ENCODE peak calls at places on chromosome 18, in six cellular contexts. One of them, this sample, is unnamed. For H3K4me1 and H3K27me3, the result is how much of the 10 kb centered on the place peaks cover.

GRCh38 chr18:48007955-48008701 is 77.7 kb upstream of the SMAD2 start:
- DNase-seq in CD4-positive, alpha-beta memory T cell: peak
- DNase-seq in IMR-90: no peak
- DNase-seq in right cardiac atrium: peak
- DNase-seq in psoas muscle: peak
- DNase-seq in SJSA1: peak
- DNase-seq in this sample: peak

GRCh38 chr18:62964432-62964831 is 249.1 kb downstream of the PHLPP1 start:
- DNase-seq in right cardiac atrium: no peak
- DNase-seq in CD4-positive, alpha-beta memory T cell: no peak
- DNase-seq in psoas muscle: no peak
- DNase-seq in SJSA1: no peak
- DNase-seq in IMR-90: no peak
- DNase-seq in this sample: no peak

GRCh38 chr18:76847926-76848325 is 25.6 kb downstream of the ZNF236 start:
- DNase-seq in IMR-90: no peak
- DNase-seq in psoas muscle: no peak
- DNase-seq in SJSA1: no peak
- DNase-seq in right cardiac atrium: no peak
- DNase-seq in CD4-positive, alpha-beta memory T cell: no peak
- DNase-seq in this sample: no peak

GRCh38 chr18:9771261-9771976 is 63.3 kb downstream of the RAB31 start:
- DNase-seq in psoas muscle: peak
- DNase-seq in IMR-90: peak
- DNase-seq in CD4-positive, alpha-beta memory T cell: peak
- DNase-seq in right cardiac atrium: peak
- DNase-seq in SJSA1: no peak
- DNase-seq in this sample: peak

GRCh38 chr18:32911660-32912284 is 138.9 kb upstream of the KLHL14 start:
- DNase-seq in right cardiac atrium: no peak
- DNase-seq in SJSA1: peak
- DNase-seq in CD4-positive, alpha-beta memory T cell: no peak
- DNase-seq in IMR-90: peak
- DNase-seq in psoas muscle: no peak
- DNase-seq in this sample: no peak

GRCh38 chr18:46428368-46428767 is 228.7 kb downstream of the LOXHD1 start:
- DNase-seq in CD4-positive, alpha-beta memory T cell: no peak
- DNase-seq in SJSA1: no peak
- DNase-seq in IMR-90: no peak
- DNase-seq in right cardiac atrium: no peak
- DNase-seq in psoas muscle: no peak
- DNase-seq in this sample: no peak

GRCh38 chr18:57781128-57781463 is 22.0 kb downstream of the ATP8B1 start:
- DNase-seq in right cardiac atrium: no peak
- DNase-seq in IMR-90: no peak
- DNase-seq in psoas muscle: no peak
- DNase-seq in CD4-positive, alpha-beta memory T cell: no peak
- DNase-seq in SJSA1: no peak
- DNase-seq in this sample: no peak

GRCh38 chr18:11799066-11799465 is 52.1 kb upstream of the CHMP1B start:
- DNase-seq in IMR-90: no peak
- DNase-seq in right cardiac atrium: no peak
- DNase-seq in CD4-positive, alpha-beta memory T cell: no peak
- DNase-seq in SJSA1: no peak
- DNase-seq in psoas muscle: no peak
- DNase-seq in this sample: no peak

GRCh38 chr18:36348971-36349417 is 51.5 kb downstream of the FHOD3 start:
- DNase-seq in CD4-positive, alpha-beta memory T cell: no peak
- DNase-seq in IMR-90: no peak
- DNase-seq in SJSA1: no peak
- DNase-seq in psoas muscle: peak
- DNase-seq in right cardiac atrium: no peak
- DNase-seq in this sample: no peak

GRCh38 chr18:32674491-32674890 is 98.3 kb downstream of the KLHL14 start:
- DNase-seq in SJSA1: no peak
- DNase-seq in IMR-90: no peak
- DNase-seq in right cardiac atrium: no peak
- DNase-seq in psoas muscle: no peak
- DNase-seq in CD4-positive, alpha-beta memory T cell: no peak
- DNase-seq in this sample: no peak

GRCh38 chr18:57154389-57154788 is 7.5 kb downstream of the BOD1L2 start:
- DNase-seq in right cardiac atrium: no peak
- DNase-seq in SJSA1: no peak
- DNase-seq in CD4-positive, alpha-beta memory T cell: no peak
- DNase-seq in IMR-90: no peak
- DNase-seq in psoas muscle: no peak
- DNase-seq in this sample: no peak

GRCh38 chr18:47204908-47205522 is 28.9 kb upstream of the IER3IP1 start:
- DNase-seq in psoas muscle: no peak
- DNase-seq in CD4-positive, alpha-beta memory T cell: peak
- DNase-seq in right cardiac atrium: peak
- DNase-seq in IMR-90: peak
- DNase-seq in SJSA1: peak
- DNase-seq in this sample: peak

GRCh38 chr18:47323158-47323557 is 71.7 kb upstream of the SKOR2 start:
- DNase-seq in SJSA1: peak
- DNase-seq in IMR-90: no peak
- DNase-seq in right cardiac atrium: no peak
- DNase-seq in CD4-positive, alpha-beta memory T cell: no peak
- DNase-seq in psoas muscle: no peak
- DNase-seq in this sample: no peak

GRCh38 chr18:64111950-64112349 is 36.9 kb downstream of the LINC00305 start:
- DNase-seq in CD4-positive, alpha-beta memory T cell: no peak
- DNase-seq in IMR-90: no peak
- DNase-seq in right cardiac atrium: no peak
- DNase-seq in psoas muscle: no peak
- DNase-seq in SJSA1: no peak
- DNase-seq in this sample: no peak

GRCh38 chr18:46468431-46469180 is 188.4 kb downstream of the LOXHD1 start:
- DNase-seq in psoas muscle: no peak
- DNase-seq in CD4-positive, alpha-beta memory T cell: no peak
- DNase-seq in IMR-90: no peak
- DNase-seq in SJSA1: no peak
- DNase-seq in right cardiac atrium: no peak
- DNase-seq in this sample: no peak

GRCh38 chr18:48798334-48799197 is 152.2 kb downstream of the SMAD7 start:
- DNase-seq in SJSA1: no peak
- DNase-seq in IMR-90: no peak
- DNase-seq in right cardiac atrium: peak
- DNase-seq in psoas muscle: peak
- DNase-seq in CD4-positive, alpha-beta memory T cell: no peak
- DNase-seq in this sample: no peak

GRCh38 chr18:23938901-23939341 is 75.6 kb upstream of the TTC39C start:
- DNase-seq in right cardiac atrium: no peak
- DNase-seq in IMR-90: no peak
- DNase-seq in psoas muscle: no peak
- DNase-seq in SJSA1: no peak
- DNase-seq in CD4-positive, alpha-beta memory T cell: no peak
- DNase-seq in this sample: no peak

GRCh38 chr18:80103231-80103630 is 5.8 kb upstream of the ADNP2 start:
- DNase-seq in SJSA1: peak
- DNase-seq in psoas muscle: no peak
- DNase-seq in IMR-90: peak
- DNase-seq in CD4-positive, alpha-beta memory T cell: no peak
- DNase-seq in right cardiac atrium: no peak
- DNase-seq in this sample: no peak

GRCh38 chr18:51753365-51754057 is 556.0 kb upstream of the MEX3C start:
- DNase-seq in psoas muscle: no peak
- DNase-seq in SJSA1: no peak
- DNase-seq in right cardiac atrium: no peak
- DNase-seq in CD4-positive, alpha-beta memory T cell: no peak
- DNase-seq in IMR-90: no peak
- DNase-seq in this sample: no peak

GRCh38 chr18:43482136-43482535 is 204.8 kb upstream of the SYT4 start:
- DNase-seq in SJSA1: no peak
- DNase-seq in right cardiac atrium: no peak
- DNase-seq in CD4-positive, alpha-beta memory T cell: no peak
- DNase-seq in IMR-90: no peak
- DNase-seq in psoas muscle: no peak
- DNase-seq in this sample: no peak

GRCh38 chr18:48408111-48408726 is 964 bp downstream of the ZBTB7C start:
- DNase-seq in IMR-90: no peak
- DNase-seq in CD4-positive, alpha-beta memory T cell: no peak
- DNase-seq in psoas muscle: peak
- DNase-seq in right cardiac atrium: peak
- DNase-seq in SJSA1: no peak
- DNase-seq in this sample: no peak

GRCh38 chr18:62187543-62188378 is 706 bp downstream of the RELCH start:
- DNase-seq in SJSA1: peak
- DNase-seq in psoas muscle: peak
- DNase-seq in IMR-90: peak
- DNase-seq in CD4-positive, alpha-beta memory T cell: peak
- DNase-seq in right cardiac atrium: peak
- DNase-seq in this sample: peak

GRCh38 chr18:61531182-61531581 is 198.0 kb downstream of the CDH20 start:
- DNase-seq in SJSA1: no peak
- DNase-seq in psoas muscle: no peak
- DNase-seq in IMR-90: no peak
- DNase-seq in right cardiac atrium: peak
- DNase-seq in CD4-positive, alpha-beta memory T cell: no peak
- DNase-seq in this sample: no peak

GRCh38 chr18:7593194-7593819 is 26.2 kb downstream of the PTPRM start:
- DNase-seq in SJSA1: no peak
- DNase-seq in IMR-90: no peak
- DNase-seq in CD4-positive, alpha-beta memory T cell: no peak
- DNase-seq in psoas muscle: no peak
- DNase-seq in right cardiac atrium: no peak
- DNase-seq in this sample: no peak

GRCh38 chr18:7600036-7600435 is 32.9 kb downstream of the PTPRM start:
- DNase-seq in psoas muscle: no peak
- DNase-seq in IMR-90: no peak
- DNase-seq in CD4-positive, alpha-beta memory T cell: no peak
- DNase-seq in SJSA1: no peak
- DNase-seq in right cardiac atrium: no peak
- DNase-seq in this sample: no peak

GRCh38 chr18:7592305-7593071 is 25.4 kb downstream of the PTPRM start:
- DNase-seq in IMR-90: no peak
- DNase-seq in psoas muscle: no peak
- DNase-seq in right cardiac atrium: no peak
- DNase-seq in SJSA1: no peak
- DNase-seq in CD4-positive, alpha-beta memory T cell: no peak
- DNase-seq in this sample: no peak

GRCh38 chr18:7598167-7599062 is 31.3 kb downstream of the PTPRM start:
- DNase-seq in IMR-90: peak
- DNase-seq in psoas muscle: no peak
- DNase-seq in CD4-positive, alpha-beta memory T cell: no peak
- DNase-seq in SJSA1: peak
- DNase-seq in right cardiac atrium: no peak
- DNase-seq in this sample: no peak

DNA sequence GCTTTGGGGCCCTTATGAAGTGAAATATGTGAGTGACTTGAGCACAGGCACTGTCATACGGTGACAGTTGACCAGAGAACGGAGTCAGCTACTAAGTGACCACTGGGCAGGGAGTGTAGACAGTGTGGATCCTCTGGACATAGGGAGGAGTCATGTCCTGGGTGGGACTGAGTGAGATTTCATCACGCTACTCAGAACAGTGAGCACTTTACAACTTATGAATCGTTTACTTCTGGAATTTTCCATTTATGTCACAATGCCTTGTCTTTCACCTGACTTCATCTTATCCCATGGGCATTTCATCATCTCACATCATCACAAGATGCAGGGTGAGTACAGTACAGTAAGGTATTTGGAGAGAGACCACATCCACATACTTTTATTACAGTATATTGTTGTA is 29.0 kb downstream of the PTPRM start:
- DNase-seq in psoas muscle: no peak
- DNase-seq in CD4-positive, alpha-beta memory T cell: no peak
- DNase-seq in IMR-90: peak
- DNase-seq in right cardiac atrium: no peak
- DNase-seq in SJSA1: no peak
- DNase-seq in this sample: no peak
- H3K4me1 ChIP-seq in psoas muscle: half or more
- H3K4me1 ChIP-seq in CD4-positive, alpha-beta memory T cell: under half
- H3K4me1 ChIP-seq in IMR-90: under half
- H3K4me1 ChIP-seq in right cardiac atrium: under half
- H3K4me1 ChIP-seq in SJSA1: under half
- H3K4me1 ChIP-seq in this sample: under half

GRCh38 chr18:55302337-55302833 is 285.6 kb downstream of the TCF4 start:
- DNase-seq in SJSA1: no peak
- DNase-seq in psoas muscle: no peak
- DNase-seq in IMR-90: peak
- DNase-seq in CD4-positive, alpha-beta memory T cell: no peak
- DNase-seq in right cardiac atrium: no peak
- DNase-seq in this sample: no peak
- H3K4me3 ChIP-seq in SJSA1: no peak
- H3K4me3 ChIP-seq in psoas muscle: peak
- H3K4me3 ChIP-seq in IMR-90: no peak
- H3K4me3 ChIP-seq in CD4-positive, alpha-beta memory T cell: no peak
- H3K4me3 ChIP-seq in right cardiac atrium: peak
- H3K4me3 ChIP-seq in this sample: no peak

DNA sequence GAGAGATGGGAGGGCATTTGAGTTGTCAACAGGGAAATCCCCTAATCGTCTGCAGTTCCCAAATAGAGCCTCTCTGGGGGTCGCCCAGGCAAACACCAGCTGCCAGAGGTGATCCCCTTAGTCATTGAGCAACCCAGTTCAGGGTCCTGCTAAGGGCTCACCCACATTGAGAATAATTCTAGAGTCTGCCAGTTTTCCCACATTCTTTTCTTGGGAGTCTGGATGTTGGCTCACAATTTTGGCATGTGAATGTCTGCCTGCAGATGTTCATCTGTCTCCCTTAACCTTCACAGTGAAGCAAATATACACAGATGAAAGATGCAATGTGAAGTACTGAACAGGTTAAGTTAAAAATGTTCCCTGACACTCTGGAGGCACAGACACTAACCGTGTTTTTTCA is 11.4 kb upstream of the SMIM21 start:
- DNase-seq in IMR-90: peak
- DNase-seq in psoas muscle: no peak
- DNase-seq in SJSA1: no peak
- DNase-seq in right cardiac atrium: no peak
- DNase-seq in CD4-positive, alpha-beta memory T cell: no peak
- DNase-seq in this sample: no peak
- H3K27me3 ChIP-seq in IMR-90: under half
- H3K27me3 ChIP-seq in psoas muscle: under half
- H3K27me3 ChIP-seq in SJSA1: under half
- H3K27me3 ChIP-seq in right cardiac atrium: under half
- H3K27me3 ChIP-seq in CD4-positive, alpha-beta memory T cell: under half
- H3K27me3 ChIP-seq in this sample: under half

GRCh38 chr18:74457043-74457742 is at the start of gene DIPK1C:
- DNase-seq in SJSA1: no peak
- DNase-seq in IMR-90: no peak
- DNase-seq in right cardiac atrium: peak
- DNase-seq in CD4-positive, alpha-beta memory T cell: no peak
- DNase-seq in psoas muscle: no peak
- DNase-seq in this sample: no peak

GRCh38 chr18:74456017-74456408 is 1.1 kb downstream of the DIPK1C start:
- DNase-seq in psoas muscle: no peak
- DNase-seq in SJSA1: no peak
- DNase-seq in right cardiac atrium: no peak
- DNase-seq in IMR-90: no peak
- DNase-seq in CD4-positive, alpha-beta memory T cell: no peak
- DNase-seq in this sample: no peak

GRCh38 chr18:74457743-74458465 is 796 bp upstream of the DIPK1C start:
- DNase-seq in SJSA1: no peak
- DNase-seq in psoas muscle: no peak
- DNase-seq in IMR-90: no peak
- DNase-seq in CD4-positive, alpha-beta memory T cell: no peak
- DNase-seq in right cardiac atrium: no peak
- DNase-seq in this sample: no peak

GRCh38 chr18:74455386-74455785 is 1.7 kb downstream of the DIPK1C start:
- DNase-seq in CD4-positive, alpha-beta memory T cell: no peak
- DNase-seq in IMR-90: no peak
- DNase-seq in right cardiac atrium: no peak
- DNase-seq in psoas muscle: no peak
- DNase-seq in SJSA1: no peak
- DNase-seq in this sample: no peak

GRCh38 chr18:74456409-74457042 is 582 bp downstream of the DIPK1C start:
- DNase-seq in SJSA1: no peak
- DNase-seq in CD4-positive, alpha-beta memory T cell: no peak
- DNase-seq in IMR-90: no peak
- DNase-seq in right cardiac atrium: peak
- DNase-seq in psoas muscle: no peak
- DNase-seq in this sample: no peak
- H3K4me1 ChIP-seq in SJSA1: under half
- H3K4me1 ChIP-seq in CD4-positive, alpha-beta memory T cell: under half
- H3K4me1 ChIP-seq in IMR-90: under half
- H3K4me1 ChIP-seq in right cardiac atrium: under half
- H3K4me1 ChIP-seq in psoas muscle: under half
- H3K4me1 ChIP-seq in this sample: under half